ENCODE peak calls at places on chromosomes 13 and 19, in nine cellular contexts. One of them, this sample, is unnamed.

GRCh38 chr19:7888826-7889217 is 512 bp downstream of the LRRC8E start:
- DNase-seq in BE2C: no peak
- DNase-seq in AG04449: no peak
- DNase-seq in lower leg skin: no peak
- DNase-seq in GM12865: no peak
- DNase-seq in K562: no peak
- DNase-seq in CD8-positive, alpha-beta T cell: no peak
- DNase-seq in glutamatergic neuron: no peak
- DNase-seq in uterus: no peak
- DNase-seq in this sample: no peak

GRCh38 chr13:106343831-106344230 is 191.6 kb downstream of the EFNB2 start:
- DNase-seq in BE2C: no peak
- DNase-seq in AG04449: no peak
- DNase-seq in lower leg skin: no peak
- DNase-seq in GM12865: no peak
- DNase-seq in K562: no peak
- DNase-seq in CD8-positive, alpha-beta T cell: no peak
- DNase-seq in glutamatergic neuron: no peak
- DNase-seq in uterus: no peak
- DNase-seq in this sample: no peak

GRCh38 chr19:35797663-35798062 is 15.0 kb downstream of the PRODH2 start:
- DNase-seq in BE2C: no peak
- DNase-seq in AG04449: no peak
- DNase-seq in lower leg skin: no peak
- DNase-seq in GM12865: no peak
- DNase-seq in K562: peak
- DNase-seq in CD8-positive, alpha-beta T cell: no peak
- DNase-seq in glutamatergic neuron: no peak
- DNase-seq in uterus: no peak
- DNase-seq in this sample: no peak

GRCh38 chr19:56066152-56067023 is 54.7 kb downstream of the ZNF787 start:
- DNase-seq in BE2C: peak
- DNase-seq in AG04449: no peak
- DNase-seq in lower leg skin: no peak
- DNase-seq in GM12865: peak
- DNase-seq in K562: peak
- DNase-seq in CD8-positive, alpha-beta T cell: peak
- DNase-seq in glutamatergic neuron: peak
- DNase-seq in uterus: peak
- DNase-seq in this sample: no peak

GRCh38 chr13:66859078-66859477 is 371.1 kb downstream of the PCDH9 start:
- DNase-seq in BE2C: no peak
- DNase-seq in AG04449: no peak
- DNase-seq in lower leg skin: no peak
- DNase-seq in GM12865: no peak
- DNase-seq in K562: no peak
- DNase-seq in CD8-positive, alpha-beta T cell: no peak
- DNase-seq in glutamatergic neuron: no peak
- DNase-seq in uterus: no peak
- DNase-seq in this sample: no peak

GRCh38 chr19:2122251-2122650 is 25.5 kb downstream of the IZUMO4 start:
- DNase-seq in BE2C: no peak
- DNase-seq in AG04449: no peak
- DNase-seq in lower leg skin: no peak
- DNase-seq in GM12865: no peak
- DNase-seq in K562: no peak
- DNase-seq in CD8-positive, alpha-beta T cell: no peak
- DNase-seq in glutamatergic neuron: no peak
- DNase-seq in uterus: no peak
- DNase-seq in this sample: no peak

GRCh38 chr13:43356566-43356965 is 333.2 kb downstream of the DNAJC15 start:
- DNase-seq in BE2C: no peak
- DNase-seq in AG04449: no peak
- DNase-seq in lower leg skin: no peak
- DNase-seq in GM12865: no peak
- DNase-seq in K562: no peak
- DNase-seq in CD8-positive, alpha-beta T cell: no peak
- DNase-seq in glutamatergic neuron: no peak
- DNase-seq in uterus: no peak
- DNase-seq in this sample: no peak

GRCh38 chr13:76848596-76848995 is 37.6 kb downstream of the KCTD12 start:
- DNase-seq in BE2C: peak
- DNase-seq in AG04449: no peak
- DNase-seq in lower leg skin: peak
- DNase-seq in GM12865: no peak
- DNase-seq in K562: no peak
- DNase-seq in CD8-positive, alpha-beta T cell: no peak
- DNase-seq in glutamatergic neuron: peak
- DNase-seq in uterus: no peak
- DNase-seq in this sample: peak

GRCh38 chr13:93235258-93236015 is 8.8 kb downstream of the GPC6 start:
- DNase-seq in BE2C: no peak
- DNase-seq in AG04449: no peak
- DNase-seq in lower leg skin: peak
- DNase-seq in GM12865: no peak
- DNase-seq in K562: no peak
- DNase-seq in CD8-positive, alpha-beta T cell: no peak
- DNase-seq in glutamatergic neuron: no peak
- DNase-seq in uterus: no peak
- DNase-seq in this sample: no peak

GRCh38 chr19:4380254-4380727 is 20.1 kb downstream of the SH3GL1 start:
- DNase-seq in BE2C: no peak
- DNase-seq in AG04449: no peak
- DNase-seq in lower leg skin: no peak
- DNase-seq in GM12865: peak
- DNase-seq in K562: no peak
- DNase-seq in CD8-positive, alpha-beta T cell: peak
- DNase-seq in glutamatergic neuron: no peak
- DNase-seq in uterus: peak
- DNase-seq in this sample: no peak

GRCh38 chr13:111909501-111909900 is 157.4 kb upstream of the SOX1 start:
- DNase-seq in BE2C: no peak
- DNase-seq in AG04449: no peak
- DNase-seq in lower leg skin: no peak
- DNase-seq in GM12865: no peak
- DNase-seq in K562: no peak
- DNase-seq in CD8-positive, alpha-beta T cell: no peak
- DNase-seq in glutamatergic neuron: no peak
- DNase-seq in uterus: no peak
- DNase-seq in this sample: no peak

GRCh38 chr13:41179593-41180250 is 14.6 kb downstream of the KBTBD7 start:
- DNase-seq in BE2C: no peak
- DNase-seq in AG04449: peak
- DNase-seq in lower leg skin: no peak
- DNase-seq in GM12865: peak
- DNase-seq in K562: no peak
- DNase-seq in CD8-positive, alpha-beta T cell: no peak
- DNase-seq in glutamatergic neuron: no peak
- DNase-seq in uterus: no peak
- DNase-seq in this sample: no peak

GRCh38 chr19:4909172-4909896 is at the start of gene UHRF1:
- DNase-seq in BE2C: peak
- DNase-seq in AG04449: no peak
- DNase-seq in lower leg skin: no peak
- DNase-seq in GM12865: peak
- DNase-seq in K562: peak
- DNase-seq in CD8-positive, alpha-beta T cell: no peak
- DNase-seq in glutamatergic neuron: no peak
- DNase-seq in uterus: no peak
- DNase-seq in this sample: no peak

GRCh38 chr19:54612428-54612827 is 17.9 kb upstream of the LILRB1 start:
- DNase-seq in BE2C: no peak
- DNase-seq in AG04449: no peak
- DNase-seq in lower leg skin: no peak
- DNase-seq in GM12865: no peak
- DNase-seq in K562: no peak
- DNase-seq in CD8-positive, alpha-beta T cell: no peak
- DNase-seq in glutamatergic neuron: no peak
- DNase-seq in uterus: no peak
- DNase-seq in this sample: no peak

GRCh38 chr19:2064788-2065524 is 13.9 kb upstream of the MKNK2 start:
- DNase-seq in BE2C: peak
- DNase-seq in AG04449: no peak
- DNase-seq in lower leg skin: no peak
- DNase-seq in GM12865: no peak
- DNase-seq in K562: no peak
- DNase-seq in CD8-positive, alpha-beta T cell: no peak
- DNase-seq in glutamatergic neuron: peak
- DNase-seq in uterus: no peak
- DNase-seq in this sample: no peak

GRCh38 chr13:96994030-96994848 is at the start of gene OXGR1:
- DNase-seq in BE2C: peak
- DNase-seq in AG04449: no peak
- DNase-seq in lower leg skin: no peak
- DNase-seq in GM12865: no peak
- DNase-seq in K562: peak
- DNase-seq in CD8-positive, alpha-beta T cell: no peak
- DNase-seq in glutamatergic neuron: peak
- DNase-seq in uterus: no peak
- DNase-seq in this sample: no peak

GRCh38 chr19:17259118-17259780 is 5.3 kb downstream of the USHBP1 start:
- DNase-seq in BE2C: no peak
- DNase-seq in AG04449: no peak
- DNase-seq in lower leg skin: no peak
- DNase-seq in GM12865: no peak
- DNase-seq in K562: no peak
- DNase-seq in CD8-positive, alpha-beta T cell: no peak
- DNase-seq in glutamatergic neuron: no peak
- DNase-seq in uterus: no peak
- DNase-seq in this sample: no peak

GRCh38 chr19:40598918-40599307 is 2.3 kb upstream of the LTBP4 start:
- DNase-seq in BE2C: no peak
- DNase-seq in AG04449: no peak
- DNase-seq in lower leg skin: no peak
- DNase-seq in GM12865: no peak
- DNase-seq in K562: no peak
- DNase-seq in CD8-positive, alpha-beta T cell: no peak
- DNase-seq in glutamatergic neuron: no peak
- DNase-seq in uterus: no peak
- DNase-seq in this sample: no peak

GRCh38 chr13:89688908-89689307 is 1658.6 kb upstream of the MIR17HG start:
- DNase-seq in BE2C: no peak
- DNase-seq in AG04449: no peak
- DNase-seq in lower leg skin: no peak
- DNase-seq in GM12865: no peak
- DNase-seq in K562: no peak
- DNase-seq in CD8-positive, alpha-beta T cell: no peak
- DNase-seq in glutamatergic neuron: no peak
- DNase-seq in uterus: no peak
- DNase-seq in this sample: no peak

GRCh38 chr19:12884926-12885748 is 1.9 kb downstream of the KLF1 start:
- DNase-seq in BE2C: peak
- DNase-seq in AG04449: no peak
- DNase-seq in lower leg skin: peak
- DNase-seq in GM12865: peak
- DNase-seq in K562: peak
- DNase-seq in CD8-positive, alpha-beta T cell: peak
- DNase-seq in glutamatergic neuron: peak
- DNase-seq in uterus: no peak
- DNase-seq in this sample: peak

GRCh38 chr19:11052391-11052790 is 36.9 kb upstream of the LDLR start:
- DNase-seq in BE2C: no peak
- DNase-seq in AG04449: no peak
- DNase-seq in lower leg skin: no peak
- DNase-seq in GM12865: no peak
- DNase-seq in K562: no peak
- DNase-seq in CD8-positive, alpha-beta T cell: no peak
- DNase-seq in glutamatergic neuron: no peak
- DNase-seq in uterus: no peak
- DNase-seq in this sample: no peak
- TF ChIP-seq CTCF in BE2C: no peak
- TF ChIP-seq CTCF in AG04449: no peak
- TF ChIP-seq CTCF in lower leg skin: no peak
- TF ChIP-seq CTCF in GM12865: no peak
- TF ChIP-seq CTCF in K562: no peak
- TF ChIP-seq CTCF in CD8-positive, alpha-beta T cell: no peak
- TF ChIP-seq CTCF in glutamatergic neuron: no peak
- TF ChIP-seq CTCF in uterus: no peak
- TF ChIP-seq CTCF in this sample: no peak

GRCh38 chr19:6737284-6737872 is at the start of gene GPR108:
- DNase-seq in BE2C: peak
- DNase-seq in AG04449: peak
- DNase-seq in lower leg skin: peak
- DNase-seq in GM12865: peak
- DNase-seq in K562: peak
- DNase-seq in CD8-positive, alpha-beta T cell: peak
- DNase-seq in glutamatergic neuron: peak
- DNase-seq in uterus: peak
- DNase-seq in this sample: peak
- TF ChIP-seq CTCF in BE2C: no peak
- TF ChIP-seq CTCF in AG04449: no peak
- TF ChIP-seq CTCF in lower leg skin: no peak
- TF ChIP-seq CTCF in GM12865: no peak
- TF ChIP-seq CTCF in K562: no peak
- TF ChIP-seq CTCF in CD8-positive, alpha-beta T cell: no peak
- TF ChIP-seq CTCF in glutamatergic neuron: no peak
- TF ChIP-seq CTCF in uterus: peak
- TF ChIP-seq CTCF in this sample: no peak

DNA sequence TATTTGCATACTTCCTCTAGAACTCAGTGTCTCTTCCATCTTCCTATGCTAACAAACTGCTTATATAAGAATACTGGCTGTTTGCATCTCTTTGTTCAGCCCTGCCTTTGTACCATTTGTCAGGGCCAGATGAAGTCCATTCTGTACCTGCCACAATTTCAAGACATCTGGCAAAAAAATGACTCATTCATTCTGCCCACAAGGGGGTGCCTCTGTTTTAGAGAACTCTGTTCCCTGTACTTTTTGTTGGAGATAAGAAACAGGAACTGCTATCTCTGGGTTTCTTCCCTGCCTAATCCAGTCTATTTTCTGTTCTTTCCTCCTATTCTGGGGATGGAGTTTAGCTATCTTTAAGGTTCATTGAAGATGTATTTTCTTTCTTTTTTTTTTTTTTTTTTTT is 23.0 kb downstream of the ZNF568 start:
- DNase-seq in BE2C: no peak
- DNase-seq in AG04449: no peak
- DNase-seq in lower leg skin: no peak
- DNase-seq in GM12865: no peak
- DNase-seq in K562: no peak
- DNase-seq in CD8-positive, alpha-beta T cell: no peak
- DNase-seq in glutamatergic neuron: no peak
- DNase-seq in uterus: no peak
- DNase-seq in this sample: no peak
- TF ChIP-seq CTCF in BE2C: peak
- TF ChIP-seq CTCF in AG04449: no peak
- TF ChIP-seq CTCF in lower leg skin: no peak
- TF ChIP-seq CTCF in GM12865: no peak
- TF ChIP-seq CTCF in K562: peak
- TF ChIP-seq CTCF in CD8-positive, alpha-beta T cell: no peak
- TF ChIP-seq CTCF in glutamatergic neuron: no peak
- TF ChIP-seq CTCF in uterus: no peak
- TF ChIP-seq CTCF in this sample: no peak

DNA sequence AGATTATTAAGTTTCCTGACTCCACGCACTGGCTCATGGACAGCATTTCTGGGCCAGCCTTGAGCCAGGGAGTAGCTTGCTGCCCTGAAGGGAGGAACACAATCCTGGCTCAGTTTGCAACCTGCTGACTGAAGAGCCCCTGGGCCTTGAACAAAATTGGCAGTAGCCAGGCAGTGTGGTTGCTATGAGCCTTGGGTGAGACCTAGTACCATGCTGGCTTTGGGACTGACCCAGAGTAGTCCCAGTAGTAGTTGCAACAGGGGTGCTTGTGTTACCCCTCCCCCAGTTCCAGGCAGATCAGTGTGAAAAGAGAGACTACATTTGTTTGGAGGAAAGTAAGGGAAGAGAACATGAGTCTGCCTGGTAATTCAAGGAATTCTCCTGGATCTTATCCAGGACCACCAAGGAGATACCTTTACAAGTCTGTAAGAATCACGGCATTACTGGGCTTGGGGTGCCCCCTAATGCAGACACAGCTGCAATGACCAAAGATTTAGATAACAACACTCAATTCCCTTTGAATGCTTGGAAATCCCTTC is 22.0 kb downstream of the ITGBL1 start:
- DNase-seq in BE2C: no peak
- DNase-seq in AG04449: peak
- DNase-seq in lower leg skin: no peak
- DNase-seq in GM12865: no peak
- DNase-seq in K562: no peak
- DNase-seq in CD8-positive, alpha-beta T cell: no peak
- DNase-seq in glutamatergic neuron: peak
- DNase-seq in uterus: no peak
- DNase-seq in this sample: no peak
- TF ChIP-seq CTCF in BE2C: peak
- TF ChIP-seq CTCF in AG04449: peak
- TF ChIP-seq CTCF in lower leg skin: no peak
- TF ChIP-seq CTCF in GM12865: peak
- TF ChIP-seq CTCF in K562: no peak
- TF ChIP-seq CTCF in CD8-positive, alpha-beta T cell: no peak
- TF ChIP-seq CTCF in glutamatergic neuron: no peak
- TF ChIP-seq CTCF in uterus: no peak
- TF ChIP-seq CTCF in this sample: no peak

This sample was measured in CD14-positive monocyte.